ENCODE peak calls at places on chromosomes 6 and 20, in seven cellular contexts. K is AG10803, I is BJ, L is coronary artery, S is PC-9, B is IMR-90, F is epithelial cell of esophagus. W is an unnamed sample.

GRCh38 chr6:36757206-36757605 is 59.6 kb downstream of the RAB44 start:
- DNase-seq in F (no peak), I (no peak), K (no peak), S (no peak), L (no peak), B (no peak), W (no peak)

GRCh38 chr20:1832634-1833033 is 62.6 kb upstream of the SIRPA start:
- DNase-seq in I (no peak), B (no peak), F (no peak), L (no peak), K (no peak), S (no peak), W (no peak)

GRCh38 chr6:14146459-14147096 is 29.0 kb downstream of the CD83 start:
- DNase-seq in S (no peak), B (no peak), L (no peak), F (no peak), I (no peak), K (no peak), W (no peak)

GRCh38 chr20:32780749-32781402 is 18.7 kb downstream of the DNMT3B start:
- DNase-seq in I (no peak), K (no peak), S (no peak), F (no peak), B (no peak), L (no peak), W (no peak)

GRCh38 chr6:138289739-138290138 is 71.4 kb upstream of the PBOV1 start:
- DNase-seq in L (no peak), K (no peak), S (peak), I (no peak), F (no peak), B (no peak), W (no peak)

GRCh38 chr6:90110971-90111370 is 185.7 kb downstream of the BACH2 start:
- DNase-seq in K (no peak), I (no peak), B (no peak), L (no peak), F (no peak), S (no peak), W (no peak)

GRCh38 chr6:170480045-170480714 is 72.9 kb downstream of the PSMB1 start:
- DNase-seq in L (no peak), B (peak), S (no peak), F (peak), K (no peak), I (no peak), W (no peak)

GRCh38 chr20:63854069-63854765 is 7.1 kb upstream of the ABHD16B start:
- DNase-seq in S (no peak), L (no peak), I (no peak), F (no peak), K (no peak), B (no peak), W (no peak)

GRCh38 chr20:63351811-63352591 is 9.1 kb downstream of the CHRNA4 start:
- DNase-seq in B (no peak), S (no peak), L (no peak), F (no peak), K (no peak), I (no peak), W (no peak)

GRCh38 chr6:39378175-39378889 is 55.8 kb upstream of the KCNK16 start:
- DNase-seq in I (no peak), K (no peak), F (no peak), L (no peak), S (no peak), B (no peak), W (no peak)

GRCh38 chr6:75117701-75118100 is 88.2 kb downstream of the COL12A1 start:
- DNase-seq in F (no peak), I (no peak), B (peak), L (no peak), K (peak), S (no peak), W (no peak)

GRCh38 chr6:154996841-154997311 is 1.8 kb downstream of the TIAM2 start:
- DNase-seq in S (peak), K (no peak), L (no peak), B (no peak), I (no peak), F (peak), W (no peak)

GRCh38 chr6:140101367-140101766 is 726.9 kb upstream of the CITED2 start:
- DNase-seq in F (no peak), I (no peak), B (peak), S (no peak), K (peak), L (no peak), W (no peak)

GRCh38 chr20:22180244-22180643 is 404.1 kb downstream of the FOXA2 start:
- DNase-seq in L (no peak), S (no peak), B (no peak), F (no peak), I (no peak), K (no peak), W (no peak)
- TF ChIP-seq CTCF in L (no peak), S (peak), B (no peak), F (peak), I (no peak), K (no peak), W (no peak)

GRCh38 chr6:13015379-13015681 is 298.8 kb downstream of the PHACTR1 start:
- DNase-seq in L (no peak), F (no peak), S (no peak), B (no peak), I (no peak), K (no peak), W (no peak)
- H3K4me3 ChIP-seq in L (no peak), F (no peak), S (no peak), B (no peak), I (no peak), K (no peak), W (no peak)

GRCh38 chr20:23363257-23363649 is 1.3 kb downstream of the GZF1 start:
- DNase-seq in I (no peak), S (no peak), B (no peak), F (no peak), K (no peak), L (no peak), W (no peak)

GRCh38 chr20:23361651-23362391 is at the start of gene GZF1:
- DNase-seq in F (peak), S (peak), B (peak), K (peak), I (peak), L (peak), W (peak)

GRCh38 chr20:23358923-23359572 is 2.9 kb upstream of the GZF1 start:
- DNase-seq in S (no peak), I (no peak), F (no peak), L (no peak), B (no peak), K (no peak), W (no peak)

GRCh38 chr20:23362392-23363256 is 642 bp downstream of the GZF1 start:
- DNase-seq in S (no peak), K (peak), L (peak), F (peak), B (peak), I (no peak), W (no peak)

GRCh38 chr20:23361108-23361650 is 803 bp upstream of the GZF1 start:
- DNase-seq in L (no peak), B (peak), I (no peak), F (peak), S (no peak), K (peak), W (no peak)
- TF ChIP-seq CTCF in L (no peak), B (no peak), I (no peak), F (no peak), S (no peak), K (no peak), W (no peak)

GRCh38 chr6:53939830-53940229 is 145.0 kb downstream of the LRRC1 start:
- DNase-seq in S (no peak), B (no peak), F (no peak), I (no peak), K (no peak), L (no peak), W (no peak)
- H3K4me3 ChIP-seq in S (no peak), B (no peak), F (no peak), I (no peak), K (no peak), L (no peak), W (no peak)